ENCODE peak calls at places on chromosomes 12 and 14, in five cellular contexts. C is GM12878, V is stomach, R is endothelial cell of umbilical vein, U is GM23338. A is an unnamed sample.

GRCh38 chr12:122326597-122326996 is 60.3 kb upstream of the VPS33A start:
- DNase-seq in U (no peak), V (no peak), C (no peak), R (no peak), A (no peak)

GRCh38 chr14:61930101-61930857 is 168.1 kb downstream of the SNAPC1 start:
- DNase-seq in C (no peak), V (no peak), U (peak), R (no peak), A (no peak)

GRCh38 chr14:21868442-21869046 is 194.9 kb upstream of the OR4E1 start:
- DNase-seq in U (peak), R (peak), V (peak), C (no peak), A (peak)

GRCh38 chr14:75281691-75282000 is 3.0 kb downstream of the FOS start:
- DNase-seq in R (no peak), C (no peak), V (no peak), U (no peak), A (no peak)

GRCh38 chr14:37901978-37902377 is 305.7 kb upstream of the SSTR1 start:
- DNase-seq in C (no peak), R (no peak), U (peak), V (no peak), A (no peak)

GRCh38 chr12:32895688-32896437 is 714 bp downstream of the PKP2 start:
- DNase-seq in V (peak), C (no peak), U (peak), R (no peak), A (no peak)

GRCh38 chr14:54796961-54797360 is 105.7 kb downstream of the GCH1 start:
- DNase-seq in V (no peak), C (no peak), U (no peak), R (peak), A (no peak)

GRCh38 chr12:47864646-47865235 is 40.1 kb downstream of the VDR start:
- DNase-seq in C (no peak), U (no peak), R (no peak), V (no peak), A (no peak)

GRCh38 chr14:32102152-32102787 is 25.2 kb downstream of the ARHGAP5 start:
- DNase-seq in R (no peak), U (no peak), V (no peak), C (peak), A (no peak)

GRCh38 chr12:29255061-29255460 is 106.0 kb downstream of the FAR2 start:
- DNase-seq in U (no peak), V (no peak), R (no peak), C (no peak), A (no peak)

GRCh38 chr14:68462683-68463082 is 330.2 kb downstream of the ZFP36L1 start:
- DNase-seq in R (no peak), U (no peak), C (no peak), V (no peak), A (no peak)

GRCh38 chr12:68565391-68565903 is 45.3 kb upstream of the RAP1B start:
- DNase-seq in R (peak), U (no peak), V (no peak), C (no peak), A (no peak)

GRCh38 chr12:38847247-38847646 is 58.1 kb downstream of the CPNE8 start:
- DNase-seq in C (no peak), R (peak), U (no peak), V (no peak), A (no peak)

GRCh38 chr12:2893007-2893406 is 2.3 kb downstream of the TULP3 start:
- DNase-seq in V (no peak), R (no peak), C (no peak), U (no peak), A (no peak)

GRCh38 chr12:70069221-70069811 is 173.9 kb upstream of the CNOT2 start:
- DNase-seq in V (no peak), U (peak), C (no peak), R (no peak), A (no peak)

GRCh38 chr12:96514328-96514727 is 25.0 kb downstream of the CFAP54 start:
- DNase-seq in C (peak), R (no peak), V (no peak), U (no peak), A (no peak)

GRCh38 chr14:60094306-60094897 is 2.7 kb downstream of the PCNX4 start:
- DNase-seq in V (no peak), U (peak), R (peak), C (no peak), A (no peak)

GRCh38 chr12:131001493-131001892 is 47.8 kb downstream of the ADGRD1 start:
- DNase-seq in V (no peak), R (no peak), U (no peak), C (no peak), A (no peak)

GRCh38 chr12:83199069-83199468 is 512.4 kb downstream of the TMTC2 start:
- DNase-seq in U (peak), C (no peak), R (no peak), V (no peak), A (no peak)

GRCh38 chr12:56714431-56714929 is 10.6 kb downstream of the NACA start:
- DNase-seq in C (no peak), V (no peak), R (no peak), U (no peak), A (no peak)

GRCh38 chr12:111411187-111411764 is 5.6 kb downstream of the SH2B3 start:
- DNase-seq in R (no peak), V (no peak), C (no peak), U (no peak), A (no peak)

GRCh38 chr12:128258866-128259555 is 8.0 kb upstream of the TMEM132C start:
- DNase-seq in U (no peak), C (no peak), R (no peak), V (no peak), A (no peak)

GRCh38 chr14:57122129-57122528 is 146.6 kb downstream of the EXOC5 start:
- DNase-seq in C (no peak), R (no peak), U (no peak), V (no peak), A (no peak)

GRCh38 chr12:126708492-126708896 is 1558.5 kb upstream of the TMEM132C start:
- DNase-seq in R (no peak), C (no peak), V (no peak), U (no peak), A (no peak)

GRCh38 chr14:99475660-99476059 is 5.0 kb downstream of the SETD3 start:
- DNase-seq in R (no peak), C (no peak), V (no peak), U (no peak), A (no peak)

GRCh38 chr14:74754157-74754556 is 9.0 kb upstream of the YLPM1 start:
- DNase-seq in V (no peak), R (no peak), U (no peak), C (no peak), A (no peak)

GRCh38 chr12:2752676-2753371 is 41.9 kb upstream of the FKBP4 start:
- DNase-seq in C (no peak), R (peak), U (peak), V (peak), A (peak)

GRCh38 chr14:65228436-65228835 is 126.1 kb upstream of the MAX start:
- DNase-seq in R (no peak), C (peak), U (no peak), V (no peak), A (no peak)

GRCh38 chr14:52011557-52011956 is 22.2 kb downstream of the RTRAF start:
- DNase-seq in U (no peak), C (no peak), V (no peak), R (no peak), A (no peak)
- TF ChIP-seq POLR2AphosphoS5 in U (no peak), C (no peak), V (no peak), R (no peak), A (no peak)

DNA sequence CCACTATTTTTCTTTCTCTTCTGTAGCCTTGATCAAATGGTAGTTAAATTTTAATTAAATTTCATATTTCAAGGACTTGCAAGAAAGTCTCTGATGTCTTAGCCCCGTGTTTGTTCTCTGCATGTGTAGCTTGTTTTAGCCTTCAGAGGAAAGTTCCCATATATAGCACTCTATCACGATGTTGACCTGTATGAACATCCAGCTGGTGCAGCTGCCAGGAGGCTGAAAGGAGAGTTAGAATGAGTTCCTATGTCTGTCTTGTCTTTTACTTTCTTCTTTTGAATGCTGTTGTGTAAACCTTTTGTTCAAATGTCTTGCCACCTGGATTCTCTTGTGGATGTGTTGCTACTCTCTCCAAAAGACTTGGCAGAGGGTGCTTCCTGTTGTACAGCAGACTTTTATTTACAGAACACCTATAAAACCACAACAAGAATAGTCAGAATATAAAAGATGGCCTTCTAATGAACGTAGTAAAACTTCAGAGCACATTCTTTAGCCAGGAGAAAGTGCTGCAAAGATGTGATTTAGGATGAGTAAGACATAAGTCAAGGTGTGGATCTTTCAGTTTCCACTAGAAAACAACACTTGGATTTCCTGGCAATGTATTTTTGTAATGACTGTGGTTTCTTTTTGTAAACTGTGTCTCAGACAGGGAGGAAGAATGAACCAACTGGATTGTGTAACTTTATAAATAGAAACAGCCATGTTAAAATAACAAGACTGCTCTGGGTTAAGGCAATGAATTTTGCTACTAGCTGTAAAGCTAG is 17.2 kb downstream of the NAV3 start:
- DNase-seq in R (peak), U (no peak), C (peak), V (no peak), A (peak)
- H3K27ac ChIP-seq in R (peak), U (no peak), C (peak), V (peak), A (peak)

DNA sequence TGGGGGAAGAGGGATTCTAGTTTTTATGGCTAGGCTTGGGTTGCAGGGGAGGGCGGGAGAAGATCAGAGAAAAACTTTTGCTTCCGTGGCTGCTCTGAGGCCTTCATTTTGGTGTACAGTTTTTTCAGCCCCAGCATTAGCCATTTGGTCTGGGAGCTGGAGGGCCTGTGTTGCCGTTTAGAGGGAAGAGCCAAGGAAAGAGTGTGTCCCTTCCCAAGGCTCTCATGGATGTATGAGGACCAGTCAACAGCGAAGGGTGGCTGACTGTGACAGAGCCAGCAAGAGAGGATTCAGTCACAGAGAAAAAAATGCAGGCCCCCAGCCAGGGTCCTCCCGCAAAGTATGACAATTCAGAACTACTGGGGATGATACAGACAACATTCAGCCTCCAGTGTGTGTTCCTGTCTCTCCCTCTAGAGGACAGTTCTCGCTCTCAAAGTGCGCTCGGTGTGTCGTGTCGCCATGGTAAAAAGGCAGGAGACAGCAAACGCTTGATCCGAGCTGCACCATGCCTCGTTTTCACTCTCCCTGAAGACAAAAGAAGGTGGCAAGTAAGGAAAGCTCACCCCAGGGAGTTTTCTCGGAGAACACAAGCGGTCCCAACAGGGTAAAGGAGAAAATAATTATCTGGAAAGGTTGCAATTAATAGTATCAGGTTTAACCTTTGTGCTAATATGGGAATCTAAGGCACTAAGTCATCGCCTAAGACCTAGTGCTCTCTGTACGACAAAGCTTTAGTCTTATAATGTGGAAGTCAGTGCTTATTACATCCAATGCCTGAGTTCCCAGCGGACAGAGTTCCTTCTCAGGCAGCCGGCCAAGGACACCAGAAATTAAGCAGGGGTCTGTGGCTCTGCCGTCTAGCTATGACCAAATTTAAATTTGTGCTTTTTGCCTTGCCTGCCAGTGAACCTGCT is 157.3 kb upstream of the PLXNC1 start:
- DNase-seq in C (no peak), V (no peak), U (peak), R (no peak), A (no peak)
- TF ChIP-seq POLR2AphosphoS5 in C (no peak), V (no peak), U (no peak), R (no peak), A (no peak)

DNA sequence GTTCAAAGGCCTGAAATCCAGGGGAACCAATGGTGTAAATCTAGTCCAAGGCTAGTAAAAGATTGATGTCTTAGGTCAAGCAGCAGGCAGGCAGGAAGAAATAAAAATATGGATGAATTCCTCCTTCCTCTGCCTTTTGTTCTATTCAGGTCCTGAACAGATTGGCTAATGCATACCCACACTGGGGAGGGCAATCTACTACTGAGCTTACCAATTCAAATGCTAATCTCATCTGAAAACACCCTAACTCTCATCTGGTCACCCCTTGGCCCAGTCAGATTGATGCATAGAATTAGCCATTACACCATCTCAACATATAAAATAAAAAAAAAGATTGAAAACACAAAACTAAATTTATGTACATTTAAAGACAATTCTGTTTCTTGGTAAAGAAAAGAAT is 19.7 kb downstream of the CLEC6A start:
- DNase-seq in V (no peak), R (no peak), U (peak), C (no peak), A (no peak)
- H3K27ac ChIP-seq in V (no peak), R (no peak), U (peak), C (no peak), A (no peak)

A was measured in prostate gland.